ENCODE peak calls at places on chromosomes 11 and 22, in five cellular contexts. D is IMR-90, G is H1, K is neuronal stem cell, L is mesendoderm. Z is an unnamed sample.

GRCh38 chr11:99937330-99937729 is 749.8 kb upstream of the ARHGAP42 start:
- DNase-seq in K (no peak), G (no peak), L (no peak), D (no peak), Z (no peak)

GRCh38 chr22:17476838-17477237 is 86.5 kb upstream of the SLC25A18 start:
- DNase-seq in L (peak), K (no peak), D (no peak), G (no peak), Z (no peak)

GRCh38 chr11:127105578-127105977 is 105.0 kb upstream of the KIRREL3 start:
- DNase-seq in G (no peak), L (no peak), K (no peak), D (no peak), Z (no peak)

GRCh38 chr11:67273260-67273990 is 7.2 kb downstream of the GRK2 start:
- DNase-seq in D (no peak), L (no peak), K (no peak), G (no peak), Z (no peak)

GRCh38 chr11:15493066-15493465 is 378.3 kb downstream of the INSC start:
- DNase-seq in K (no peak), D (peak), G (no peak), L (peak), Z (no peak)

GRCh38 chr22:37295213-37295886 is 13.0 kb downstream of the CYTH4 start:
- DNase-seq in G (no peak), K (no peak), D (no peak), L (no peak), Z (peak)

GRCh38 chr11:18310800-18311340 is 11.1 kb downstream of the HPS5 start:
- DNase-seq in K (no peak), D (no peak), L (no peak), G (no peak), Z (no peak)

GRCh38 chr11:57349491-57350274 is 11.5 kb downstream of the P2RX3 start:
- DNase-seq in G (no peak), D (peak), K (peak), L (peak), Z (peak)

GRCh38 chr11:120781486-120782120 is 242.3 kb upstream of the TBCEL start:
- DNase-seq in K (no peak), L (no peak), D (no peak), G (no peak), Z (no peak)

GRCh38 chr11:259374-259773 is 18.8 kb upstream of the NLRP6 start:
- DNase-seq in L (no peak), G (no peak), D (no peak), K (no peak), Z (no peak)

GRCh38 chr22:34111210-34111824 is 191.0 kb upstream of the LARGE1 start:
- DNase-seq in G (no peak), K (peak), D (no peak), L (peak), Z (peak)

GRCh38 chr11:43947003-43947500 is 4.6 kb downstream of the C11orf96 start:
- DNase-seq in K (no peak), G (no peak), L (peak), D (peak), Z (peak)

GRCh38 chr11:19631657-19632325 is 80.8 kb upstream of the NAV2 start:
- DNase-seq in K (no peak), G (no peak), L (no peak), D (no peak), Z (no peak)

GRCh38 chr11:9052316-9052715 is 39.1 kb downstream of the SCUBE2 start:
- DNase-seq in K (no peak), G (no peak), D (no peak), L (no peak), Z (no peak)

GRCh38 chr11:46003647-46004046 is 81.2 kb downstream of the LARGE2 start:
- DNase-seq in K (no peak), D (peak), G (no peak), L (peak), Z (no peak)

GRCh38 chr11:46896719-46897406 is 21.5 kb downstream of the LRP4 start:
- DNase-seq in L (peak), K (no peak), G (no peak), D (peak), Z (no peak)

GRCh38 chr11:93767018-93767417 is 17.1 kb upstream of the MED17 start:
- DNase-seq in D (no peak), G (no peak), K (no peak), L (peak), Z (no peak)

GRCh38 chr11:76153609-76153949 is 52.7 kb downstream of the WNT11 start:
- DNase-seq in L (peak), K (no peak), D (peak), G (no peak), Z (no peak)

GRCh38 chr11:19683141-19683805 is 29.4 kb upstream of the NAV2 start:
- DNase-seq in L (no peak), G (no peak), K (no peak), D (no peak), Z (no peak)

GRCh38 chr11:326842-327580 is 6.4 kb upstream of the IFITM3 start:
- DNase-seq in L (no peak), D (peak), K (no peak), G (no peak), Z (no peak)

GRCh38 chr11:2304156-2305139 is 2.6 kb downstream of the TSPAN32 start:
- DNase-seq in L (no peak), K (no peak), D (no peak), G (no peak), Z (peak)

GRCh38 chr11:120523196-120523595 is 11.6 kb downstream of the GRIK4 start:
- DNase-seq in D (no peak), K (no peak), G (no peak), L (no peak), Z (peak)

GRCh38 chr11:34604216-34604615 is 16.7 kb upstream of the EHF start:
- DNase-seq in K (no peak), D (no peak), L (no peak), G (no peak), Z (no peak)

GRCh38 chr11:118088531-118088930 is 1.8 kb upstream of the SMIM35 start:
- DNase-seq in K (no peak), L (no peak), D (no peak), G (no peak), Z (no peak)

GRCh38 chr11:11267312-11267711 is 85.7 kb downstream of the CSNK2A3 start:
- DNase-seq in K (no peak), L (no peak), D (no peak), G (no peak), Z (no peak)

GRCh38 chr11:73297231-73297590 is 10.9 kb upstream of the ARHGEF17 start:
- DNase-seq in L (no peak), D (no peak), K (no peak), G (no peak), Z (no peak)

GRCh38 chr11:61126266-61126665 is 24.0 kb downstream of the CD5 start:
- DNase-seq in G (no peak), D (no peak), K (no peak), L (no peak), Z (no peak)

GRCh38 chr22:22673628-22674027 is 29.2 kb downstream of the GGTLC2 start:
- DNase-seq in L (no peak), K (no peak), G (no peak), D (no peak), Z (no peak)

GRCh38 chr22:46824348-46824909 is 62.0 kb downstream of the TBC1D22A start:
- DNase-seq in L (peak), K (no peak), D (no peak), G (no peak), Z (no peak)

GRCh38 chr22:46825145-46825544 is 62.7 kb downstream of the TBC1D22A start:
- DNase-seq in K (no peak), L (no peak), G (no peak), D (no peak), Z (no peak)

GRCh38 chr22:46823248-46823647 is 60.8 kb downstream of the TBC1D22A start:
- DNase-seq in L (no peak), D (no peak), K (no peak), G (no peak), Z (no peak)

GRCh38 chr22:46826438-46826837 is 64.0 kb downstream of the TBC1D22A start:
- DNase-seq in L (no peak), G (no peak), K (no peak), D (no peak), Z (no peak)

GRCh38 chr22:46823654-46824053 is 61.2 kb downstream of the TBC1D22A start:
- DNase-seq in L (no peak), G (no peak), D (no peak), K (no peak), Z (no peak)
- H3K23ac ChIP-seq in L (no peak), G (no peak), D (no peak), K (peak), Z (no peak)

DNA sequence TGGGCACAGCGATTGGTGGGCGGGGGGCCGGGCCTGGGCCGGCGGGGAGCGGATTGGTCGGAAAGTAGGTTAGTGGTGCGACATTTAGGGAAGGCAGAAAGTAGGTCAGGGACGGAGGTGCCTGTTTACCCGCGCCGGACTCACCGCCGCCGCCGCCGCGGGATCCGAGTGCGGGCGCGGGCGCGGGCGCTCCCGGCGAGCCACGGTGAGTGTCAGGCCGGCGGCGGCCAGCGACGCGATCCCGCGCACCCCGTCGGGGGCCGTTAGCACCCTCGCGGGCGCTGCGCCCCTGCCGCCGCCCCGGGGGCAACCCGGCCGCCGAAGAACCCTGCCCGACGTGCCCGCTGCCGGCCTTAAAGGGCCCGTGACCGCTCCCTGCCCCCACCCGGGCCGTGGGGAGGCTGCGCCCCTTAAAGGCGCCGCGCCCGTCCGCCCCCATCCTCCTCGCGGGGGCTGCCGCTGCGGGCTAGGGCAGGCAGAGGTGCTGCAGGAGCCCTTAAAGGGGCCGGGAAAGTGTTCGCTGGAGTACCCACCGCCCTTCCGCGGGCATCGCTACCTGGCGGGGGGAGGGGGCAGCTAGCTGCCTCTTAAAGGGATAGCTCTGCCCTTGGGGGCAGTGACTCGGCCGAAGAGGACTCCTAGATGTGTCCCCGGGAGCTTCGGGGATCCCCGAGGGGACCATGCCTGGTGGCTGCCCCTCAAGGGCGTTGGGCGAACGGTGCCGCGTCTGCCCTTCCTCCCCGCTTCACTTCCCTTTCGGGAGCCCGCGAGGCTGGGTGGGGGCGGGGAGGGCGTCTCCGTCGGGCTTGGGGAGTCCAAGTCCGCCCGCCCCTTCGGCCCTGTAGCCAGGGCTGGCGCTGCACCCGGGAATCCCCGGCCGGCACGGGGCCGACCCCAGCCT is at the start of gene BMAL1:
- DNase-seq in L (peak), G (no peak), K (no peak), D (no peak), Z (peak)
- H3K23ac ChIP-seq in L (no peak), G (no peak), K (peak), D (peak), Z (no peak)

DNA sequence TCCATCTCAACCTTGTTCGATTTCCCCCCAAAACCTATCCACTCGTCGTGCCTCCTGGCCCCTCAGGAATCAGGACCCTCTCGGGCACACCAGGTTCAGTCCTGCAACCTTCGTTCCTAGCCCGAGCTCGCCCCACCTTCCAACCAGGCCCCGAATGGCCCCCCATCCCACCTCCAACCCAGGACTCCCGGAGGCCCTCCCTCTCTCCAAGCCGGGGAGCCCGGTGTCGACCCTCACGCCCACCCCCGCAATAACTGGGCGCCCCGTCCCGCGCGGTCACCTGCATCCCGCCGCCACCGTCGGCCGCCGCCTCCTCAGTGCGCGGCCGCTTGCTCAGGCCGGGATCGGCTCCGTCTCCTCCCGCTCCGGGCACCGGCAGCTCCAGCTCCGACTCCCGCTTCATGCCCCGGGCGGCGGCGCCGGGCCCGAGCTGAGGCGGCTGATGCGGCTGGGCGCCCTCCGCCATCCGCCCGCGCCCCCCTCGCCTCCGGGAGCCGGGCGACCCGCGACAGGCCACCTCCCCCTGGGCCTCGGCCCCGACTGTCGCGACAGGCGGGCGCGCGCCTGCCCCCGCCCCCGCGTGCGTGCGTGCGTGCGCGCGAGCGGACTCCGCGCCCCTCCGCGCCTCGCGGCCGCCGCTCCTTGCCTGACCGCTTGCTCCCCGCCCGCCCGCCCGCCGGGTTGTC is 521 bp downstream of the RBFOX2 start:
- DNase-seq in G (no peak), K (peak), D (no peak), L (peak), Z (no peak)
- H3K23ac ChIP-seq in G (no peak), K (peak), D (peak), L (peak), Z (no peak)

GRCh38 chr11:65648997-65649491 is 11.1 kb downstream of the SIPA1 start:
- DNase-seq in G (no peak), L (no peak), K (no peak), D (no peak), Z (no peak)

GRCh38 chr11:65646288-65646734 is 8.4 kb downstream of the SIPA1 start:
- DNase-seq in G (no peak), L (no peak), D (no peak), K (no peak), Z (no peak)

GRCh38 chr11:65645710-65646109 is 7.8 kb downstream of the SIPA1 start:
- DNase-seq in G (no peak), D (peak), L (peak), K (no peak), Z (no peak)

GRCh38 chr11:65644837-65645236 is 6.9 kb downstream of the SIPA1 start:
- DNase-seq in K (no peak), G (no peak), L (no peak), D (no peak), Z (no peak)

GRCh38 chr11:65646921-65647701 is 9.2 kb downstream of the SIPA1 start:
- DNase-seq in K (peak), L (peak), D (no peak), G (no peak), Z (peak)
- H3K23ac ChIP-seq in K (peak), L (no peak), D (no peak), G (no peak), Z (no peak)

GRCh38 chr11:92396133-92396532 is 171.5 kb downstream of the FAT3 start:
- DNase-seq in G (no peak), K (no peak), L (no peak), D (no peak), Z (no peak)
- H3K23ac ChIP-seq in G (no peak), K (no peak), L (no peak), D (no peak), Z (no peak)

GRCh38 chr11:8049084-8049483 is 31.9 kb upstream of the TUB start:
- DNase-seq in L (no peak), G (no peak), D (no peak), K (no peak), Z (peak)
- H3K23ac ChIP-seq in L (no peak), G (no peak), D (no peak), K (no peak), Z (no peak)